ENCODE peak calls at places on chromosomes 7 and 10, in seven cellular contexts. F is left ventricle myocardium inferior, K is PC-3, H is ovary, Q is MM.1S, A is fibroblast of lung, P is PC-9. R is an unnamed sample.

GRCh38 chr10:66982792-66983481 is 57.1 kb downstream of the LRRTM3 start:
- DNase-seq in F (no peak), Q (no peak), H (no peak), A (no peak), P (no peak), K (no peak), R (no peak)

GRCh38 chr7:22843681-22844309 is 21.1 kb upstream of the TOMM7 start:
- DNase-seq in Q (no peak), F (no peak), H (no peak), P (no peak), A (no peak), K (no peak), R (no peak)

GRCh38 chr10:42975005-42975493 is 101.8 kb upstream of the RET start:
- DNase-seq in H (no peak), A (no peak), K (no peak), Q (no peak), F (no peak), P (no peak), R (no peak)

GRCh38 chr10:73110345-73110849 is at the start of gene NUDT13:
- DNase-seq in A (peak; percentile 81), K (peak; percentile 72), F (peak; percentile 54), P (peak; percentile 51), H (peak; percentile 73), Q (peak; percentile 86), R (no peak)

GRCh38 chr10:122407375-122408125 is 33.0 kb downstream of the PLEKHA1 start:
- DNase-seq in A (no peak), K (no peak), F (no peak), Q (no peak), H (peak; percentile 23), P (no peak), R (peak; percentile 30)

GRCh38 chr7:286278-286677 is 3.7 kb upstream of the FOXL3 start:
- DNase-seq in K (no peak), F (no peak), A (no peak), P (no peak), H (no peak), Q (no peak), R (no peak)

GRCh38 chr7:78017621-78018100 is 219.1 kb downstream of the PHTF2 start:
- DNase-seq in P (no peak), F (no peak), H (no peak), A (no peak), Q (no peak), K (no peak), R (no peak)

GRCh38 chr7:22702516-22702915 is 24.5 kb upstream of the IL6 start:
- DNase-seq in H (no peak), F (no peak), K (no peak), Q (no peak), A (peak; percentile 37), P (no peak), R (no peak)

GRCh38 chr7:105871142-105871541 is 5.3 kb downstream of the ATXN7L1 start:
- DNase-seq in F (no peak), H (no peak), Q (no peak), P (peak; percentile 12), A (no peak), K (peak; percentile 86), R (no peak)

GRCh38 chr7:26013551-26014083 is 138.4 kb upstream of the NFE2L3 start:
- DNase-seq in F (no peak), P (no peak), K (no peak), H (no peak), Q (no peak), A (no peak), R (no peak)

GRCh38 chr10:361203-362135 is 226.2 kb downstream of the ZMYND11 start:
- DNase-seq in K (no peak), H (no peak), P (no peak), A (no peak), Q (no peak), F (no peak), R (no peak)

GRCh38 chr7:33905389-33906032 is at the start of gene BMPER:
- DNase-seq in A (no peak), K (peak; percentile 14), H (peak; percentile 49), Q (peak; percentile 48), F (peak; percentile 18), P (peak; percentile 20), R (no peak)

GRCh38 chr7:155787171-155787851 is 25.0 kb downstream of the SHH start:
- DNase-seq in H (no peak), K (no peak), Q (no peak), A (peak; percentile 35), F (no peak), P (no peak), R (no peak)

GRCh38 chr7:56199639-56200038 is 83.4 kb upstream of the NUPR2 start:
- DNase-seq in K (no peak), A (no peak), Q (no peak), F (no peak), H (no peak), P (no peak), R (no peak)
- TF ChIP-seq CTCF in K (no peak), A (no peak), Q (no peak), F (no peak), H (no peak), P (no peak), R (no peak)

GRCh38 chr10:125217986-125218675 is 57.8 kb upstream of the CTBP2 start:
- DNase-seq in K (peak; percentile 60), Q (no peak), P (peak; percentile 8), A (no peak), H (no peak), F (no peak), R (no peak)

GRCh38 chr10:125222515-125222914 is 62.2 kb upstream of the CTBP2 start:
- DNase-seq in Q (no peak), H (no peak), P (no peak), A (no peak), K (no peak), F (no peak), R (no peak)

GRCh38 chr10:125216309-125216708 is 55.9 kb upstream of the CTBP2 start:
- DNase-seq in P (no peak), A (no peak), H (no peak), F (no peak), Q (no peak), K (no peak), R (no peak)

GRCh38 chr10:125216897-125217296 is 56.5 kb upstream of the CTBP2 start:
- DNase-seq in Q (no peak), A (no peak), H (no peak), P (no peak), K (no peak), F (no peak), R (no peak)

GRCh38 chr10:125218967-125219366 is 58.6 kb upstream of the CTBP2 start:
- DNase-seq in A (no peak), Q (no peak), H (no peak), F (no peak), K (no peak), P (no peak), R (no peak)
- H3K36me3 ChIP-seq in A (no peaks in the 10 kb centered on the region), Q (no peaks in the 10 kb centered on the region), H (no peaks in the 10 kb centered on the region), F (no peaks in the 10 kb centered on the region), K (no peaks in the 10 kb centered on the region), P (no peaks in the 10 kb centered on the region), R (no peaks in the 10 kb centered on the region)

DNA sequence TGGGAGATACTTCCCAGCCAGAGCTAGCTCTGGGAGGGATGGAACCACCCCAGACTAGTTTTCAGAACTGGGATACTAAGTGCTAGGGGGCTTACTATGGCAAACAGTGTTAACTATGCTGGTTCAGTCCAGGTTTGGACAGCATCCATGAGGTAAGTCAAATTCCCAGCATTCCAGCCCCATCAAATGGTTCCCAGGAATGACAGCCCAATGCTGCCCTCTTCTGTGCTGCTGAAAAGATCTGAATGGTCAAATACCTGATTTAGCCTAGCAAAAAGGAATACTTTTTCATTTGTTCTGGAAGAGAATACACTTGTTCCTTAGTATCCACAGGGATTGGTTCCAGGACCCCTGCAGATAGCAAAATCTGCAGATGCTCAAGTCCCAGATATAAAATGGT is 141.8 kb upstream of the CCDC6 start:
- DNase-seq in A (no peak), Q (no peak), K (peak; percentile 87), P (peak; percentile 51), F (no peak), H (no peak), R (no peak)
- TF ChIP-seq CTCF in A (peak; percentile 24), Q (no peak), K (peak; percentile 90), P (peak; percentile 78), F (peak; percentile 25), H (no peak), R (peak; percentile 23)

DNA sequence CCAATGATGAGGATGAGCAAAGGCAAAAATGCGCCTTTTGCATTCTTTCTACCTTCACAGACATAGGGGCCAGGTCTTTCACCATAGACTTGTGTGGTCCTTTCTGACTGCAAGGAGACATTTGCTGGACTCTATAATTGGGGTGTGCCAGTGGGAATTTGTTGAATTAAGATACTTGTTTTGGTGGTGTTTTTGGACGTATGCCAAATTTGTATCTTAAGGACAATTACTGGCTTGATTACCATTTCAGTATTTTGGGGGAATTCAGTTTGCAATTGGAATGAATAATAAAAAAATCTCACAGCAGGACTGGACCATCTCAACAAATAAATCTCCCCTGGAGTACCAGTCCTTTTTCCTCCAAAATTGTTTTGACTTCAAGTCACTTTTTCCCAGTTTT is 47.9 kb downstream of the SND1 start:
- DNase-seq in A (no peak), K (no peak), F (no peak), Q (no peak), P (no peak), H (no peak), R (no peak)
- H3K36me3 ChIP-seq in A (peaks cover 12% of the 10 kb centered on the region), K (peaks cover 91% of the 10 kb centered on the region), F (peaks cover 70% of the 10 kb centered on the region), Q (peaks cover 42% of the 10 kb centered on the region), P (peaks cover 38% of the 10 kb centered on the region), H (no peaks in the 10 kb centered on the region), R (peaks cover 10% of the 10 kb centered on the region)

DNA sequence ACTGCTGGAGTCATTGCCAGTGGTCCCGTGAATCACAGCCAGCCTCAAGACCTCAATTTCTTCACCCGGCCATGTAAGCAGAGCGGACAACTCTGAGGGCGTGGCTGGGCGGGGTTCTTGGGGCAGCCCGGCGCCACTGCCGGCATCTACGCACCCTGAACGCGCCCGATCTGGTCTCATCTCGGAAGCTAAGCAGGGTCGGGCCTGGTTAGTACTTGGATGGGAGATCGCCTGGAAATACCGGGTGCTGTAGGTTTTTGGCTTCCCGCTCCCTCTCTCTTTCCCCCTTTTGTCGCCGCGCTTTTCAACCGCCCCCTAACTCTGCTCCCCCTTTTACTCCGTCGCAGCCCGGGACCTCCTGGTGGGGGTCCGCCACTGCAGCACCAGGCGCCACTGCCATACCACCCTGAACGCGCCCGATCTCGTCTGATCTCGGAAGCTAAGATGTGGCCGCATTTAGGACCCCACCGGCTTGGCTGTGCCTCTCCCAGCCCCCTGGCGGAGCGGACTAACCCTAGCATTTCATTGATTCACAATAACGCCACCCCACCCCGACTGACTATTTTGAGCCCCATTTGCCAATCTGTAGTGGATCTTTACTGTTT is 25.3 kb downstream of the GARIN1A start:
- DNase-seq in K (no peak), P (peak; percentile 59), A (peak; percentile 74), H (no peak), Q (no peak), F (peak; percentile 26), R (peak; percentile 7)
- TF ChIP-seq CTCF in K (no peak), P (no peak), A (peak; percentile 51), H (no peak), Q (no peak), F (peak; percentile 37), R (peak; percentile 55)

GRCh38 chr10:130181858-130182257 is 45.7 kb downstream of the GLRX3 start:
- DNase-seq in Q (no peak), H (no peak), K (no peak), F (no peak), P (no peak), A (no peak), R (no peak)
- H3K36me3 ChIP-seq in Q (no peaks in the 10 kb centered on the region), H (no peaks in the 10 kb centered on the region), K (peaks cover 22% of the 10 kb centered on the region), F (peaks cover 70% of the 10 kb centered on the region), P (no peaks in the 10 kb centered on the region), A (peaks cover 10% of the 10 kb centered on the region), R (peaks cover 16% of the 10 kb centered on the region)

R was measured in BJ.